ENCODE peak calls at places on chromosomes 6 and 20, in six cellular contexts. E is A549, H is endothelial cell of umbilical vein, Z is K562, I is HepG2, F is GM12878. Q is an unnamed sample.

GRCh38 chr6:168113226-168113625 is 34.2 kb upstream of the FRMD1 start:
- DNase-seq in E (no peak), H (no peak), Z (no peak), I (no peak), F (no peak), Q (no peak)

GRCh38 chr6:72941263-72941662 is 284.0 kb downstream of the KHDC1L start:
- DNase-seq in E (no peak), H (no peak), Z (no peak), I (no peak), F (no peak), Q (no peak)

GRCh38 chr6:44339763-44340625 is 2.5 kb upstream of the SPATS1 start:
- DNase-seq in E (no peak), H (no peak), Z (no peak), I (no peak), F (no peak), Q (no peak)

GRCh38 chr6:139708342-139709199 is 334.1 kb upstream of the CITED2 start:
- DNase-seq in E (peak), H (peak), Z (no peak), I (peak), F (no peak), Q (no peak)

GRCh38 chr20:18390201-18390600 is 76.6 kb downstream of the DZANK1 start:
- DNase-seq in E (no peak), H (peak), Z (no peak), I (no peak), F (no peak), Q (no peak)

GRCh38 chr6:14924126-14925024 is 321.5 kb upstream of the JARID2 start:
- DNase-seq in E (no peak), H (no peak), Z (no peak), I (no peak), F (no peak), Q (no peak)

GRCh38 chr6:15077964-15078363 is 167.9 kb upstream of the JARID2 start:
- DNase-seq in E (no peak), H (no peak), Z (no peak), I (no peak), F (no peak), Q (no peak)

GRCh38 chr6:3294921-3295871 is 36.4 kb downstream of the PSMG4 start:
- DNase-seq in E (no peak), H (no peak), Z (no peak), I (peak), F (no peak), Q (peak)

GRCh38 chr6:107330190-107330589 is 129.2 kb downstream of the PDSS2 start:
- DNase-seq in E (no peak), H (no peak), Z (no peak), I (no peak), F (peak), Q (no peak)

GRCh38 chr6:135608031-135608430 is 110.5 kb upstream of the AHI1 start:
- DNase-seq in E (no peak), H (no peak), Z (no peak), I (no peak), F (no peak), Q (no peak)

GRCh38 chr6:21592953-21593352 is 598 bp upstream of the SOX4 start:
- DNase-seq in E (no peak), H (no peak), Z (no peak), I (no peak), F (no peak), Q (no peak)

GRCh38 chr6:89432875-89433636 is at the start of gene ANKRD6:
- DNase-seq in E (peak), H (peak), Z (peak), I (peak), F (peak), Q (peak)

GRCh38 chr6:125018136-125018535 is 55.9 kb downstream of the RNF217 start:
- DNase-seq in E (no peak), H (no peak), Z (no peak), I (no peak), F (no peak), Q (no peak)

DNA sequence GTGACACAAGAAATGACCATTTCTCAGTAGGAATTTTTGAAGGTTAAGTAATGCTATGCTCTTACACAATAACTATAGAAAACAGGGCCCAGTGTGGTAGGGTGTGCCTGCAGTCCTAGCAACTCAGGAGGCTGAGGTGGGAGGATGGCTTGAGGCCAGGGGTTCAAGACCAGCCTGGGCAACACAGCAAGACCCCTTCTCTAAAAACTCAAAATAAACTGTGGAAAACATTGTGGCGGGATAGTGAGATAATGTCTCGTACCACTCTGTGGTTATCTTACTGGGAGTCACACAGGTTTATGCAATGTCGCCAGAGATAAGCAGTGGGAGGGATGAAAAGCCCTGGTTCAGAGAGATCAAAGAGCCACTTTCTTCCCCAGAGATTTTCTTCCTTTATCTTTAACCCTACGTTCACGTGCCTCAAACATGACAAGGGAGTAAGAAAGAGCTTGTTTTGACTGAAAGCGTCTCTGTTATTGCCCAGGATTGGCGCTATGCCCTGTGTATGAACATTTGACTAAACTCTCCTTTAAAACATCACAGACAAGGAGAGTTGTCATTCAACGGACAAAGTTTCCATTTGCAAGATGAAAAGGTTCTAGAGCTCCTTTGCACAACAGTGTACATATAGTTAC is 13.9 kb downstream of the GCM1 start:
- DNase-seq in E (no peak), H (no peak), Z (peak), I (peak), F (no peak), Q (no peak)
- TF ChIP-seq MYC in E (no peak), H (no peak), Z (no peak), I (no peak), F (no peak), Q (no peak)

GRCh38 chr6:84346372-84346771 is 118.9 kb upstream of the CEP162 start:
- DNase-seq in E (no peak), H (peak), Z (no peak), I (no peak), F (no peak), Q (no peak)
- TF ChIP-seq CTCF in E (no peak), H (no peak), Z (no peak), I (no peak), F (no peak), Q (no peak)

GRCh38 chr6:29964553-29964903 is 22.2 kb downstream of the HLA-A start:
- DNase-seq in E (no peak), H (no peak), Z (no peak), I (no peak), F (no peak), Q (no peak)
- H3K4me3 ChIP-seq in E (peak), H (no peak), Z (peak), I (peak), F (peak), Q (peak)

GRCh38 chr6:104118274-104118673 is 741.4 kb downstream of the HACE1 start:
- DNase-seq in E (no peak), H (peak), Z (no peak), I (no peak), F (no peak), Q (no peak)
- TF ChIP-seq MYC in E (no peak), H (no peak), Z (no peak), I (no peak), F (no peak), Q (no peak)